ENCODE peak calls at places on chromosomes 13 and 19, in eight cellular contexts. M is coronary artery; P is CD4-positive, alpha-beta memory T cell; T is ascending aorta; Y is skeletal muscle cell; R is AG09309; J is cardiac fibroblast; G is A549. O is an unnamed sample.

GRCh38 chr19:18428837-18429674 is 8.9 kb downstream of the ISYNA1 start:
- DNase-seq in M (no peak), P (peak), T (no peak), Y (no peak), R (no peak), J (peak), G (peak), O (peak)

GRCh38 chr13:71882120-71882519 is 15.1 kb upstream of the DACH1 start:
- DNase-seq in M (no peak), P (no peak), T (no peak), Y (no peak), R (no peak), J (no peak), G (no peak), O (no peak)

GRCh38 chr19:409515-410242 is 732 bp upstream of the C2CD4C start:
- DNase-seq in M (no peak), P (no peak), T (no peak), Y (no peak), R (no peak), J (no peak), G (no peak), O (no peak)

GRCh38 chr13:29621401-29621800 is 25.9 kb upstream of the SLC7A1 start:
- DNase-seq in M (no peak), P (no peak), T (no peak), Y (peak), R (no peak), J (no peak), G (no peak), O (no peak)

GRCh38 chr13:50611117-50611781 is 232.2 kb downstream of the DLEU7 start:
- DNase-seq in M (no peak), P (peak), T (no peak), Y (no peak), R (no peak), J (no peak), G (no peak), O (no peak)

GRCh38 chr13:40460116-40460515 is 206.3 kb downstream of the FOXO1 start:
- DNase-seq in M (no peak), P (no peak), T (no peak), Y (no peak), R (no peak), J (peak), G (no peak), O (peak)

GRCh38 chr19:29667390-29667783 is 2.1 kb downstream of the PLEKHF1 start:
- DNase-seq in M (no peak), P (no peak), T (no peak), Y (no peak), R (no peak), J (no peak), G (no peak), O (no peak)

GRCh38 chr13:25281193-25281936 is 5.9 kb downstream of the MTMR6 start:
- DNase-seq in M (no peak), P (no peak), T (no peak), Y (no peak), R (no peak), J (peak), G (no peak), O (no peak)

GRCh38 chr13:113413898-113414282 is 39.4 kb downstream of the ADPRHL1 start:
- DNase-seq in M (peak), P (no peak), T (peak), Y (no peak), R (no peak), J (no peak), G (no peak), O (peak)

GRCh38 chr13:34020388-34020787 is 202.4 kb downstream of the RFC3 start:
- DNase-seq in M (no peak), P (no peak), T (no peak), Y (no peak), R (no peak), J (no peak), G (no peak), O (no peak)

GRCh38 chr13:110306960-110307696 is at the start of the genes COL4A1 and COL4A2:
- DNase-seq in M (peak), P (no peak), T (no peak), Y (no peak), R (no peak), J (peak), G (peak), O (peak)

GRCh38 chr13:69280399-69280798 is 827.2 kb upstream of the ATXN8OS start:
- DNase-seq in M (no peak), P (no peak), T (no peak), Y (no peak), R (no peak), J (no peak), G (no peak), O (no peak)

GRCh38 chr19:17109962-17110598 is 34.5 kb downstream of the MYO9B start:
- DNase-seq in M (no peak), P (no peak), T (no peak), Y (no peak), R (no peak), J (no peak), G (no peak), O (no peak)

DNA sequence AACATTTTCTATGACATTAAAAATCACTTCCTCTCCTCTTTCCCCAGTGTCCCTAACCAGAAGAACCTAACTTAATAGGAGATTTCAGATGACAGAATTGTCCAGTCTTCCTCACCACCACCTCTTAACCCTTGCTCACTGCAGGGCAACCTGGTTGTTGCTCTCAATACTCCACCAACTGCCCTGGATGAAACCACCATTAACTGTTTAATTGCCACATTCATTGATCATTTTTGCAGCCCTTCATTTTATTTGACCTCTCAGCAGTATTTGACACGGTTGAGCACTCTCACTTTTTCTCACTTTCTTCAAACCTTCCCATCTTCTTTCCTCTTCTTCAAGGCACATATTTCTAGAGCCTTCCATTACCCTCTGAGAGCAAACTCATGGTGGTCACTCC is 84.0 kb downstream of the MBNL2 start:
- DNase-seq in M (no peak), P (no peak), T (no peak), Y (no peak), R (no peak), J (no peak), G (no peak), O (no peak)
- H3K4me3 ChIP-seq in M (no peak), P (no peak), T (no peak), Y (no peak), R (no peak), J (no peak), G (no peak), O (no peak)

GRCh38 chr19:35329323-35329722 is 336 bp downstream of the CD22 start:
- DNase-seq in M (no peak), P (peak), T (no peak), Y (no peak), R (no peak), J (no peak), G (no peak), O (no peak)

GRCh38 chr19:35330475-35330874 is 1.5 kb downstream of the CD22 start:
- DNase-seq in M (no peak), P (peak), T (no peak), Y (no peak), R (no peak), J (no peak), G (no peak), O (no peak)

GRCh38 chr19:35334064-35334753 is 5.2 kb downstream of the CD22 start:
- DNase-seq in M (no peak), P (no peak), T (no peak), Y (no peak), R (no peak), J (no peak), G (no peak), O (no peak)

GRCh38 chr19:35332817-35333216 is 3.8 kb downstream of the CD22 start:
- DNase-seq in M (no peak), P (peak), T (no peak), Y (no peak), R (no peak), J (no peak), G (no peak), O (no peak)

DNA sequence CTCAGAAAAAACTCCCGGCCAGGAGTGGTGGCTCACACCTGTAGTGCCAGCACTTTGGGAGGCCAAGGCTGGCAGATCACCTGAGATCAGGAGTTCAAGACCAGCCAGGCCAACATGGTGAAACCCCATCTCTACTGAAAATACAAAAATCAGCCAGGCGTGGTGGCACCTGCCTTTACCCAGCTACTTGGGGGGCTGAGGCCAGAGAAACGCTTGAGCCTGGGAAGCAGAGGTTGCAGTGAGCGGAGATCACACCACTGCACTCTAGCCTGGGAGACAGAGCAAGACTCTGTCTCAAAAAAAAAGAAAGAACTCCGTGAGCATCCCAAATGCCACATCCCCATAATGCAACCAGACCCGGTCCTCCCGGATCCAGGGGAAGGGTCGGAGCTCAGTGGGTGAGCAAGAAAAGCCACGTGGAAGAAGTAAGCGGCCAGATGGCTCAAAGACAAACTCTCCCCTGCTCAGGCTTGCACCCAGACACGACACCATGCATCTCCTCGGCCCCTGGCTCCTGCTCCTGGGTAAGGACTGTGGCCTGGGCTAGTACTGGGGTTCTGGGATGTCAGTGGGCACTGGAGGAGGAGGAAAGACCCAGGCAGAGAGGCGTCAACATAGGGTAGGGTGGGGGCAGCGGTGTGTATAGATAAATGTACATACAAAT is 2.7 kb downstream of the CD22 start:
- DNase-seq in M (no peak), P (peak), T (no peak), Y (no peak), R (no peak), J (no peak), G (no peak), O (no peak)
- H3K4me3 ChIP-seq in M (no peak), P (no peak), T (no peak), Y (no peak), R (no peak), J (no peak), G (no peak), O (no peak)

DNA sequence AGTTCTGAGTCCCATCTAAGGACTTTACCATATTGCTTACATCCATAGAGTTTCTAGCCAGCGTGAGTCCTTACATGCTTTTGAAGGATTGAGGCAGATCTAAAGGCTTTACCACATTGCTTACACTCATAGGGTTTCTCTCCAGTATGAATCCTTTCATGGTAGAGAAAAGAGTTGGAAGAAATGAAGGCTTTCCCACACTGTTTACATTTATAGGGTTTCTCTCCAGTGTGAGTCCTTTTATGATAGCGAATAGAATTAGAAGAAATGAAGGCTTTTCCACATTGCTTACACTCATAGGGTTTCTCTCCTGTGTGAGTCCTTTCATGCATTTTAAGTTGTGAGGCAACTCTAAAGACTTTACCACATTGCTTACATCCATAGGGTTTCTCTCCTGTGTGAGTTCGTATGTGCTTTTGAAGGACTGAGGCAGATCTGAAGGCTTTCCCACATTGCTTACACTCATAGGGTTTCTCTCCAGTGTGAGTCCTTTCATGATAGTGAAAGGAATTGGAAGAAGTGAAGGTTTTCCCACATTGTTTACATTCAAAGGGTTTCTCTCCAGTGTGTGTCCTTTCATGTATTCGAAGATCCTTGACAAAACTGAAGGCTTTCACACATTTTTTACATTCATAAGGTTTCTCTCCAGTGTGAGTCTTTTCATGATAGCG is 8.4 kb upstream of the ZNF433 start:
- DNase-seq in M (no peak), P (no peak), T (no peak), Y (no peak), R (no peak), J (no peak), G (no peak), O (no peak)
- H3K4me3 ChIP-seq in M (no peak), P (no peak), T (no peak), Y (no peak), R (no peak), J (no peak), G (no peak), O (no peak)

DNA sequence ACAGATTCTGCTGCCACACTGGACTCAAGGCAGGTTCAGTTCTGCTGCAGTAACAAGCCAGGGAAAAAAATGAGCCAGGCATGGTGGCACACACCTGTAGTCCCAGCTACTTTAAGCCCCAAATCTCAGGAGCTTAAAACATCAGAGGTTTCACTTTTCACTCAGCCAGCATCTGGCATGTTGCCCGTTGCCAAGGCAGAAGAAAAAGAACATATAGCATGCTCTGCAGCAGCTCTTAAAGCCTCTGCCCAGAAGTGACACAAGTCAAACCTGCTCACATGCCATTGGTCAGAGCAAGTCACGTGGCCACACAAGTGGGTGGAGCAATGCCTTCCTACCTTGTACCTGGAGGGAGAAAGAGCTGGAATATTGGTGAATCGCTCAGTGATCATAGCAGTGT is 14.7 kb upstream of the ADGRE5 start:
- DNase-seq in M (no peak), P (peak), T (peak), Y (peak), R (no peak), J (peak), G (peak), O (peak)
- H3K4me3 ChIP-seq in M (no peak), P (no peak), T (no peak), Y (no peak), R (no peak), J (no peak), G (no peak), O (no peak)

DNA sequence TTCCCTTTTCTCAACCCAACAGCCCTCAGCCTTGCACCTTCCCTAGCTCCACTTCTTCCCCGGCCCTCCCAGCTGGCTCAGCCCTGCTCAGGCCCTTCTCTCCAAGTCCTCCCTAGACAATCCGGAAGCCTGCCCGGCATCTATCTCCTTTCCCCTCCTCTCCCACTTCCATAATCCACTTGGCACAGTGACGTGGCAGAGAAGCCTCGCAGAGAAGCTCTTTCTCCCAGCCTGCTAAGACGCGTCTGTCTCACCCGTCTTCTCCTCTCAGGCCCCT is 1.1 kb downstream of the UBXN6 start:
- DNase-seq in M (no peak), P (no peak), T (no peak), Y (peak), R (no peak), J (peak), G (no peak), O (peak)
- H3K4me3 ChIP-seq in M (peak), P (peak), T (peak), Y (peak), R (peak), J (peak), G (peak), O (peak)

GRCh38 chr19:1469936-1470863 is 8.8 kb downstream of the C19orf25 start:
- DNase-seq in M (no peak), P (peak), T (no peak), Y (no peak), R (no peak), J (no peak), G (no peak), O (no peak)

GRCh38 chr19:1470864-1471513 is 8.0 kb downstream of the C19orf25 start:
- DNase-seq in M (no peak), P (no peak), T (no peak), Y (no peak), R (no peak), J (no peak), G (no peak), O (no peak)

GRCh38 chr19:1468274-1469199 is 10.5 kb downstream of the C19orf25 start:
- DNase-seq in M (no peak), P (no peak), T (no peak), Y (no peak), R (no peak), J (no peak), G (peak), O (peak)

GRCh38 chr19:1467512-1468273 is 11.3 kb downstream of the C19orf25 start:
- DNase-seq in M (no peak), P (peak), T (no peak), Y (no peak), R (no peak), J (no peak), G (no peak), O (no peak)

GRCh38 chr19:1469200-1469935 is 9.6 kb downstream of the C19orf25 start:
- DNase-seq in M (no peak), P (peak), T (no peak), Y (no peak), R (no peak), J (no peak), G (no peak), O (no peak)
- H3K4me3 ChIP-seq in M (peak), P (no peak), T (peak), Y (peak), R (peak), J (peak), G (peak), O (peak)

DNA sequence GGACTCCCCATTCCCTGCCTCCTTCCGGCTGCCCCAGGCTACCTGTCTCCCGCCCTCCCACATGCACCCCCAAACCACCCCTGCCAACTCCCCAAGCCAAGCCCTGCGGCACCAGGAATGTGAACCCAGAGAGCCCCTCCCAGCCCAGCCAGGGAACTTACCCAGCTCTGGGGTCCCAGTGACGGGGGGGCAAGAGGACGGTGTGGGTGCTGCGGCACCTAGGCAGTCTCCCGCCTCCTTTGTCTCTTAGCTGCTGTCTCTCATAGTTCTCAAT is 558 bp downstream of the PLEKHA4 start:
- DNase-seq in M (no peak), P (no peak), T (no peak), Y (no peak), R (no peak), J (no peak), G (no peak), O (no peak)
- H3K4me3 ChIP-seq in M (peak), P (no peak), T (peak), Y (peak), R (peak), J (peak), G (no peak), O (peak)

DNA sequence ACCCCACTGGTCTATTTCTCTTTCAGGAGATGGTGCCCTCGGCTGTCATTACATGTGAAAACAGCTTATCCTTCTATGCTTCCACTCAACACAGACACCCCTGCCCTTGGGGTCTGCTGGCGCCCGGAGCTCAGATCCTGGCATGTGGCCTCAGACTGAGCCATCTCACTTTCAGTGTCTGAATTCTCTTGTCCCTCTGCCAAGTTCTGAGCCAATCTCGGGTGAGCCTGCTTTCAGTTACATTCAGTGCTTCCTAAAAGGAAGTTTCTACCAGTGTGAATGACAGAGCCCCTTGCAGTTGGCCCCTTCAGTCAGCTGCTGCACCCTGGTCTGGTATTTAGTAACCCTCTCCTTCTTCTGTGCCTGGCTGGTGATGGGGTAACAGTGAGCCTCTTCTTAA is 293.6 kb downstream of the DNAJC15 start:
- DNase-seq in M (no peak), P (no peak), T (no peak), Y (peak), R (no peak), J (peak), G (no peak), O (peak)
- H3K4me3 ChIP-seq in M (peak), P (no peak), T (peak), Y (no peak), R (no peak), J (peak), G (no peak), O (peak)

DNA sequence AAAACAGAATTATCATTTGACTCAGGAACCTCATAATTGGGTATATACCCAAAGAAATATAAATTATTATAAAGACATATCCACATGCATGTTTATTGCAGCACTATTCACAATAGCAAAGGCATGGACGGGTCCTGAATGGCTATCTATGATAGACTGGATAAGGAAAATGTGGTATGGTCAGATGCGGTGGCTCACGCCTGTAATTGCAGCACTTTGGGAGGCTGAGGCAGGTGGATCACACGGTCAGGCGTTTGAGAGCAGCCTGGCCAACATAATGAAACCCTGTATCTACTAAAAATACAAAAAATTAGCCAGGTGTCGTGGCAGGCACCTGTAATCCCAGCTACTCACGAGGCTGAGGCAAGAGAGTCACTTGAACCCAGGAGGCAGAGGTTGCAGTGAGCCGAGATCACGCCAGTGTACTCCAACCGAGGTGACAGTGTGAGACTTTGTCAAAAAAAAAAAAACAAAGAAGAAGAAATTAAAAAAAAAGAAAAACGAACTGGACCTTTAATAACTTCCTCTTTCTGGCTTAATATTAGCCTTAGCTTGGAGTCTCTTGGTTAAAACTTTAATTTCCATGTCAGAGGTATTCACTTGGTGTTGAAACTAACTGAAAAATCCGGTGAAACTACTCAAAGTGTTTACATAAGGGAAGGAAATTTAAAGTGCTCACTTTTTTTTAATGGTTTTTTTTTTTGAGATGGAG is 104.4 kb downstream of the ZNF486 start:
- DNase-seq in M (no peak), P (no peak), T (no peak), Y (no peak), R (no peak), J (no peak), G (no peak), O (no peak)
- H3K4me3 ChIP-seq in M (no peak), P (no peak), T (no peak), Y (no peak), R (no peak), J (no peak), G (no peak), O (no peak)

O was measured in fibroblast of the aortic adventitia.